ENCODE peak calls at places on chromosomes 7 and 10, in ten cellular contexts. G is GM13977, X is PC-3, P is fibroblast of mammary gland, L is uterus, E is WTC11, J is astrocyte of the spinal cord, T is epithelial cell of esophagus, K is transverse colon, A is nephron progenitor cell. R is an unnamed sample.
A peak's percentile ranks its signal among the peaks of the same experiment; 100 is the strongest.

GRCh38 chr10:131277969-131278368 is 33.6 kb downstream of the TCERG1L start:
- DNase-seq in T (no peak), J (no peak), E (no peak), L (no peak), K (no peak), P (no peak), G (no peak), X (no peak), A (no peak), R (no peak)

GRCh38 chr10:73627300-73627699 is 14.0 kb downstream of the MYOZ1 start:
- DNase-seq in X (no peak), K (no peak), G (no peak), L (no peak), J (no peak), A (no peak), T (no peak), E (no peak), P (no peak), R (no peak)

GRCh38 chr10:133129854-133130495 is 30.0 kb upstream of the KNDC1 start:
- DNase-seq in X (no peak), E (no peak), J (no peak), K (no peak), P (no peak), L (peak; percentile 6), G (no peak), T (no peak), A (no peak), R (peak; percentile 87)

GRCh38 chr10:107971411-107971810 is 806.9 kb upstream of the SORCS1 start:
- DNase-seq in A (no peak), T (peak; percentile 88), G (no peak), K (no peak), X (peak; percentile 79), E (no peak), J (peak; percentile 53), P (peak; percentile 93), L (no peak), R (no peak)

GRCh38 chr10:28250782-28251181 is 52.1 kb downstream of the MPP7 start:
- DNase-seq in E (no peak), L (no peak), K (no peak), A (no peak), J (peak; percentile 53), X (peak; percentile 61), P (peak; percentile 39), G (peak; percentile 19), T (peak; percentile 55), R (no peak)

GRCh38 chr7:127782550-127783266 is 130.7 kb downstream of the SND1 start:
- DNase-seq in L (no peak), X (no peak), T (peak; percentile 21), P (peak; percentile 25), J (no peak), K (no peak), E (no peak), G (no peak), A (no peak), R (no peak)

GRCh38 chr10:74825371-74826141 is 844 bp upstream of the KAT6B start:
- DNase-seq in E (peak; percentile 71), J (no peak), T (no peak), A (peak; percentile 84), L (no peak), K (peak; percentile 54), X (peak; percentile 74), P (no peak), G (peak; percentile 71), R (peak; percentile 94)

GRCh38 chr7:13414181-13414580 is 575.3 kb downstream of the ETV1 start:
- DNase-seq in J (no peak), G (no peak), T (no peak), E (no peak), A (no peak), K (no peak), X (no peak), P (no peak), L (no peak), R (no peak)

GRCh38 chr10:19816420-19817250 is at the start of gene PLXDC2:
- DNase-seq in T (peak; percentile 74), E (peak; percentile 55), P (peak; percentile 56), J (peak; percentile 70), X (peak; percentile 9), A (peak; percentile 79), L (peak; percentile 62), G (no peak), K (peak; percentile 50), R (peak; percentile 86)

GRCh38 chr7:126700807-126701604 is 551.7 kb downstream of the GRM8 start:
- DNase-seq in X (peak; percentile 86), A (peak; percentile 51), E (peak; percentile 48), J (peak; percentile 96), T (peak; percentile 99), G (peak; percentile 67), K (peak; percentile 16), P (peak; percentile 96), L (no peak), R (no peak)

GRCh38 chr10:15305634-15306033 is 65.5 kb downstream of the FAM171A1 start:
- DNase-seq in K (no peak), L (no peak), A (no peak), E (no peak), G (no peak), T (no peak), P (no peak), J (no peak), X (no peak), R (no peak)
- TF ChIP-seq CTCF in K (no peak), L (no peak), A (no peak), E (no peak), G (no peak), T (no peak), P (no peak), J (no peak), X (no peak), R (no peak)

DNA sequence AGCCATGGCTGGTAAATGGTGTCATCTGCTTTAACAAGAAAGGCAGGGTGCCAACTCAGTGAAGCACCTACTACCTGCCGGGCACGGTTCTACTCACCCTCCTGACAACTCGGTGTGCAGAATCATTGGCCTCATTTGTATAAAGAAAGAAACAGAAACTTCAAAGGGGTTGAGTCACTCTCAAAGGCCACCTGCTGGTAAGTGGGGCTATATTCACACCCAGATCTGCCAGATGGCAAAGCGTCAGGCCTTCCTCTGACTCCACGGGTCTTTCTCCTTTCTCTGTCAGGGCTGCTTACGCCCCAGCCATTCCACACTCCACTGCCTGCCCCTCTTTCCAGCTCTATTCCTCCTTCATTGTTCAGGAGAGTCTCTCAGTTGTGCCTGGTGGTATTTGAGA is 309.2 kb downstream of the GFRA1 start:
- DNase-seq in P (no peak), E (no peak), G (no peak), X (no peak), A (no peak), L (no peak), J (peak; percentile 54), T (no peak), K (no peak), R (no peak)
- TF ChIP-seq CTCF in P (peak; percentile 12), E (no peak), G (no peak), X (no peak), A (peak; percentile 18), L (no peak), J (peak; percentile 35), T (no peak), K (no peak), R (peak; percentile 46)

GRCh38 chr10:22897371-22897770 is 30.5 kb upstream of the ARMC3 start:
- DNase-seq in L (no peak), A (no peak), X (no peak), T (no peak), P (no peak), J (no peak), K (no peak), G (no peak), E (no peak), R (no peak)
- TF ChIP-seq CTCF in L (no peak), A (no peak), X (no peak), T (no peak), P (no peak), J (no peak), K (no peak), G (no peak), E (no peak), R (no peak)

DNA sequence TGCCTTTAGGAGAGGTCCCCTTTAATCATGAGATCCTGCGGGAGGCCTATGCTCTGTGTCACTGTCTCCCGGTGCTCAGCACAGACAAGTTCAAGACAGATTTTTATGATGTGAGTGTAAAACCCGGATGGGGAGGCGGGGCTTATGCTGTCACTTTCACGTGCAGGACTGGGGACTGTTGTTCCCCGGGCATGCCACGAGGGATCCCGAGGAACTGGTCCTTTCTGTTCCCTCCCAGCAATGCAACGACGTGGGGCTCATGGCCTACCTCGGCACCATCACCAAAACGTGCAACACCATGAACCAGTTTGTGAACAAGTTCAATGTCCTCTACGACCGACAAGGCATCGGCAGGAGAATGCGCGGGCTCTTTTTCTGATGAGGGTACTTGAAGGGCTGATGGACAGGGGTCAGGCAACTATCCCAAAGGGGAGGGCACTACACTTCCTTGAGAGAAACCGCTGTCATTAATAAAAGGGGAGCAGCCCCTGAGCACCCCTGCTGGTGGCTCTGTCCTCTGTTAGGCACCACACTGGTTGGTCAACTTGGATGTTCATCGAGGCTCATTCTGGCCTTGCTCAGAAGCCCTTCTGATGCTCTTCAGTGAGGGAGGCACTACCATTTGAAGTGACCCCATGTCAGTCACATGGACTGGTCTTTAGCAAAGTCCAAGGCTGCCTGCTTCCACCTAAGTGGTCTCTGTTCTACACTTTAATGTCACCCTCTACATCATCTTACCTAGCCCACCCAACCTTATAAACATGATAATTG is 2.8 kb downstream of the COPS6 start:
- DNase-seq in T (peak; percentile 48), J (no peak), E (no peak), L (no peak), X (no peak), P (no peak), G (no peak), A (no peak), K (no peak), R (no peak)
- TF ChIP-seq CTCF in T (peak; percentile 21), J (peak; percentile 14), E (no peak), L (no peak), X (no peak), P (peak; percentile 8), G (no peak), A (no peak), K (no peak), R (peak; percentile 15)

R was measured in chondrocyte.